ENCODE peak calls at places on chromosomes 16 and 17, in eight cellular contexts. U is cardiac muscle cell, S is GM23338, H is heart right ventricle, R is mucosa of descending colon, L is fibroblast of lung, B is GM23248, O is aorta. F is an unnamed sample.

GRCh38 chr17:45292696-45293412 is 24.0 kb downstream of the MAP3K14 start:
- DNase-seq in U (no peak), S (no peak), H (no peak), R (no peak), L (no peak), B (no peak), O (peak; percentile 55), F (no peak)

GRCh38 chr17:41391535-41391934 is 5.9 kb downstream of the KRT31 start:
- DNase-seq in U (no peak), S (no peak), H (no peak), R (no peak), L (no peak), B (no peak), O (no peak), F (no peak)

GRCh38 chr16:55033225-55034156 is 102.8 kb downstream of the IRX5 start:
- DNase-seq in U (no peak), S (no peak), H (no peak), R (no peak), L (no peak), B (no peak), O (no peak), F (no peak)

GRCh38 chr16:26827386-26827785 is 239.3 kb upstream of the C16orf82 start:
- DNase-seq in U (no peak), S (no peak), H (no peak), R (no peak), L (no peak), B (no peak), O (no peak), F (no peak)

GRCh38 chr17:57553991-57554825 is 190.9 kb downstream of the CCDC182 start:
- DNase-seq in U (peak; percentile 78), S (peak; percentile 90), H (no peak), R (no peak), L (peak; percentile 54), B (no peak), O (no peak), F (peak; percentile 24)

GRCh38 chr16:72972878-72973571 is 74.9 kb downstream of the ZFHX3 start:
- DNase-seq in U (no peak), S (no peak), H (no peak), R (no peak), L (no peak), B (no peak), O (no peak), F (no peak)

GRCh38 chr17:62456016-62456415 is 22.6 kb upstream of the TLK2 start:
- DNase-seq in U (no peak), S (no peak), H (no peak), R (no peak), L (no peak), B (no peak), O (peak; percentile 53), F (no peak)

GRCh38 chr16:23416816-23417215 is 36.2 kb downstream of the COG7 start:
- DNase-seq in U (no peak), S (no peak), H (no peak), R (no peak), L (no peak), B (no peak), O (no peak), F (no peak)

GRCh38 chr17:45248132-45248936 is 13.6 kb downstream of the SPATA32 start:
- DNase-seq in U (no peak), S (peak; percentile 85), H (no peak), R (peak; percentile 91), L (peak; percentile 24), B (no peak), O (no peak), F (peak; percentile 89)

GRCh38 chr17:37239690-37240344 is 136.0 kb upstream of the C17orf78 start:
- DNase-seq in U (peak; percentile 65), S (peak; percentile 33), H (no peak), R (no peak), L (peak; percentile 46), B (peak; percentile 52), O (no peak), F (no peak)

DNA sequence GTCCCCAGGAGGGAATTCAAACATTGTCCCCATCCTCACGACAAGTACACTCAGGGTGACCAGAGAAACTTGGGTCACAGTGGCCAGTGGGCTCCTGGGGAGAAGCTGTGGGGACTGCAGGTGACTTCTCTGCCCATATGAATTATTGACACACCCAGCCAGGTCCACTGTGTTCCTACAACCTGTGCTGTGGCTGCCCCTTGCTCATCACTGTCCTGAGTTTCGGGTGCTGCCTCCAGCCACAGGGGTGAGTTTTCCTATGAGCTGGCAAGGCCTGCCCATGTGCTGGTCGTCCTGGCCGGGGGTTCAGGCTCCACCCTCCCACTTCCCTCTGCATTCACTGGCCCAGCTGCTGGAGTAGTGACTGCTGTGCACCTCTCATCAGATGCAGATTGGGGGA is 59.0 kb upstream of the RBFOX3 start:
- DNase-seq in U (no peak), S (no peak), H (no peak), R (no peak), L (no peak), B (no peak), O (peak; percentile 49), F (no peak)
- H3K36me3 ChIP-seq in U (no peaks in the 10 kb centered on the region), S (no peaks in the 10 kb centered on the region), H (no peaks in the 10 kb centered on the region), R (no peaks in the 10 kb centered on the region), L (no peaks in the 10 kb centered on the region), B (no peaks in the 10 kb centered on the region), O (no peaks in the 10 kb centered on the region), F (no peaks in the 10 kb centered on the region)

GRCh38 chr17:1452836-1453235 is 3.2 kb downstream of the CRK start:
- DNase-seq in U (no peak), S (no peak), H (no peak), R (no peak), L (no peak), B (no peak), O (no peak), F (no peak)
- H3K36me3 ChIP-seq in U (no peaks in the 10 kb centered on the region), S (peaks cover 5% of the 10 kb centered on the region), H (no peaks in the 10 kb centered on the region), R (no peaks in the 10 kb centered on the region), L (no peaks in the 10 kb centered on the region), B (no peaks in the 10 kb centered on the region), O (no peaks in the 10 kb centered on the region), F (no peaks in the 10 kb centered on the region)

GRCh38 chr17:82896071-82897000 is 56.5 kb upstream of the ZNF750 start:
- DNase-seq in U (no peak), S (no peak), H (no peak), R (no peak), L (no peak), B (no peak), O (peak; percentile 49), F (no peak)
- H3K36me3 ChIP-seq in U (no peaks in the 10 kb centered on the region), S (peaks cover 3% of the 10 kb centered on the region), H (no peaks in the 10 kb centered on the region), R (no peaks in the 10 kb centered on the region), L (no peaks in the 10 kb centered on the region), B (no peaks in the 10 kb centered on the region), O (no peaks in the 10 kb centered on the region), F (no peaks in the 10 kb centered on the region)

DNA sequence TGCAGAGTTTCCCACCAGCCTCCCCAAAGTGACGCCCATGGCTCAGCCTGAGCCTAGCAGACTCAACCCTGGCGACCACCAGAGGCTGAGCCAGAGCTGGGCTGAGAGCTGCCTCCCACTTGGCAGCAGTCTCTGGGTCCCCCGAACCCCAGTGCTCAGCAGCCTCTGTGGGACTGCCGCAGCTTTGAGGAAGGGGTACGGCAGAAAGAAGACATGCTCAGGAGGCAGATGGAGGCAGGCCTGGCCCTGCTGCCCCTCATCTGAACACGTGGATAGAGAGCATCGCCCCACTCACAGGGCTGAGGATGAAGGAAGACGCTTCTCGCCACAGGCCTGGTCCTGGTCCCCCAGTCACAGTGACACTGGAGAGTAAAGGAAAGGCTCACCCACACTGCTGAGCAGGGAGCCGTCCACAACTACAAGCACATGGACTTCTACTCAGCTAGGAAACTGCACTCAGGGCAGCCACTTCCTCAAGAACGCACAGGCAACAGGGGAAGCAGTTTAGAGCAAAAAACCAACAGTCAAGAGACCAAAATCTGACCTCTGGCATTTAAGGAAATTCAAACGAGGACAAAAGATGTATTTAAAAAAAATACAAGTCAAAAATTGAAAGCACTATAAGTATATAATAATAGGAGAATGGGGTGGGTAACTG is 45.2 kb upstream of the GSG1L start:
- DNase-seq in U (no peak), S (no peak), H (no peak), R (no peak), L (no peak), B (no peak), O (no peak), F (peak; percentile 37)
- H3K36me3 ChIP-seq in U (peaks cover 22% of the 10 kb centered on the region), S (peaks cover 27% of the 10 kb centered on the region), H (peaks cover 10% of the 10 kb centered on the region), R (peaks cover 8% of the 10 kb centered on the region), L (peaks cover 45% of the 10 kb centered on the region), B (peaks cover 68% of the 10 kb centered on the region), O (peaks cover 31% of the 10 kb centered on the region), F (peaks cover 96% of the 10 kb centered on the region)

GRCh38 chr17:75267146-75267402 is 4.0 kb downstream of the MIF4GD start:
- DNase-seq in U (no peak), S (no peak), H (no peak), R (no peak), L (no peak), B (no peak), O (no peak), F (no peak)

GRCh38 chr17:75266315-75267145 is 4.5 kb downstream of the MIF4GD start:
- DNase-seq in U (no peak), S (no peak), H (no peak), R (no peak), L (no peak), B (no peak), O (no peak), F (no peak)

GRCh38 chr17:75263051-75263450 is 1.4 kb downstream of the MRPS7 start:
- DNase-seq in U (no peak), S (peak; percentile 37), H (no peak), R (no peak), L (no peak), B (no peak), O (no peak), F (no peak)

GRCh38 chr17:75267403-75268232 is 3.4 kb downstream of the MIF4GD start:
- DNase-seq in U (no peak), S (peak; percentile 89), H (no peak), R (peak; percentile 77), L (no peak), B (no peak), O (no peak), F (no peak)

GRCh38 chr17:75265614-75266314 is 4.1 kb downstream of the MRPS7 start:
- DNase-seq in U (no peak), S (no peak), H (no peak), R (no peak), L (no peak), B (no peak), O (no peak), F (no peak)
- H3K36me3 ChIP-seq in U (peaks cover 9% of the 10 kb centered on the region), S (peaks cover 19% of the 10 kb centered on the region), H (no peaks in the 10 kb centered on the region), R (peaks cover 8% of the 10 kb centered on the region), L (peaks cover 13% of the 10 kb centered on the region), B (peaks cover 12% of the 10 kb centered on the region), O (peaks cover 3% of the 10 kb centered on the region), F (peaks cover 46% of the 10 kb centered on the region)

DNA sequence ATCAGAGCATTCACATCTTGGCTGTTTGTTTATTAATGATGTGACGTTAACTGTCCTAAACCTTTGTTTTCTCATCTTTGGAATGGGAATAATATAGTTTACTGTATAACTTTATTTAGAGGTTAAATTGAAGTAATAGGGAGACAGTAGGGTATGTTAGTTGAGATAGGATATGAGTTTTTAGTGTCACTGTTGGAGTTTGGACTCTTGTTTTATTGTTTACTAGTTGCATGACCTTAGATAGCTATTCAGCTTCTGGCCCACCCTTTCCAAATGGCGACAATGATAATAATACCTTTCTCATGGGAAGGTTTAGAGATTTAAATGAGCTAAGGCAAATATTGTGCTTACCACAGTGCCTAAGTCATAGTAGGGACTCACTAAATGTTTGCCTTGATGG is 28.2 kb upstream of the CDC6 start:
- DNase-seq in U (no peak), S (no peak), H (no peak), R (no peak), L (no peak), B (no peak), O (no peak), F (no peak)
- H3K36me3 ChIP-seq in U (peaks cover 22% of the 10 kb centered on the region), S (peaks cover 23% of the 10 kb centered on the region), H (no peaks in the 10 kb centered on the region), R (no peaks in the 10 kb centered on the region), L (peaks cover 9% of the 10 kb centered on the region), B (peaks cover 36% of the 10 kb centered on the region), O (peaks cover 1% of the 10 kb centered on the region), F (peaks cover 83% of the 10 kb centered on the region)

GRCh38 chr17:19943599-19943998 is 34.0 kb downstream of the AKAP10 start:
- DNase-seq in U (no peak), S (no peak), H (no peak), R (no peak), L (no peak), B (no peak), O (no peak), F (no peak)
- H3K36me3 ChIP-seq in U (peaks cover 36% of the 10 kb centered on the region), S (peaks cover 7% of the 10 kb centered on the region), H (no peaks in the 10 kb centered on the region), R (no peaks in the 10 kb centered on the region), L (peaks cover 9% of the 10 kb centered on the region), B (peaks cover 29% of the 10 kb centered on the region), O (no peaks in the 10 kb centered on the region), F (peaks cover 76% of the 10 kb centered on the region)